ENCODE peak calls at places on chromosomes 16 and 17, in six cellular contexts. H is A549; Q is aorta; Z is naive thymus-derived CD4-positive, alpha-beta T cell; C is CD8-positive, alpha-beta T cell; J is HCT116. O is an unnamed sample. For H3K4me1, the result is how much of the 10 kb centered on the place peaks cover.

GRCh38 chr17:10062757-10063385 is 135.5 kb downstream of the GAS7 start:
- ATAC-seq in Z (peak), J (no peak), H (no peak), C (no peak), Q (no peak), O (no peak)

GRCh38 chr16:87501117-87501516 is 8.3 kb upstream of the ZCCHC14 start:
- ATAC-seq in Z (no peak), C (no peak), H (no peak), J (no peak), Q (no peak), O (no peak)

GRCh38 chr17:32479074-32479617 is 7.6 kb upstream of the CDK5R1 start:
- ATAC-seq in Z (no peak), C (no peak), H (no peak), J (no peak), Q (no peak), O (no peak)

GRCh38 chr16:15770512-15770911 is 86.3 kb downstream of the MYH11 start:
- ATAC-seq in Q (no peak), J (no peak), Z (no peak), H (peak), C (no peak), O (no peak)

GRCh38 chr17:74356640-74357465 is 4.8 kb downstream of the BTBD17 start:
- ATAC-seq in Z (peak), C (peak), Q (no peak), J (no peak), H (no peak), O (no peak)

GRCh38 chr16:84643180-84643583 is 5.1 kb upstream of the KLHL36 start:
- ATAC-seq in J (no peak), H (no peak), Q (peak), Z (no peak), C (no peak), O (peak)

GRCh38 chr17:72434991-72435618 is 314.3 kb downstream of the SOX9 start:
- ATAC-seq in Q (no peak), J (no peak), H (peak), C (no peak), Z (no peak), O (no peak)

GRCh38 chr16:76190480-76190879 is 86.7 kb upstream of the CNTNAP4 start:
- ATAC-seq in Z (no peak), J (no peak), Q (no peak), C (no peak), H (no peak), O (no peak)

GRCh38 chr17:61383689-61384201 is 15.9 kb upstream of the TBX2 start:
- ATAC-seq in C (no peak), Z (no peak), Q (no peak), J (no peak), H (no peak), O (no peak)

GRCh38 chr17:48219605-48220004 is 112.0 kb downstream of the SNX11 start:
- ATAC-seq in Z (no peak), C (no peak), H (no peak), Q (no peak), J (no peak), O (no peak)

GRCh38 chr16:57071840-57072541 is 20.4 kb upstream of the CPNE2 start:
- ATAC-seq in C (peak), Q (no peak), Z (no peak), J (peak), H (peak), O (peak)

GRCh38 chr16:62066747-62067146 is 30.5 kb upstream of the CDH8 start:
- ATAC-seq in Z (no peak), Q (no peak), H (no peak), C (no peak), J (no peak), O (no peak)

GRCh38 chr17:16438557-16439302 is 23.4 kb downstream of the TRPV2 start:
- ATAC-seq in Q (peak), J (peak), Z (peak), H (peak), C (peak), O (peak)

GRCh38 chr17:29344201-29344856 is 45.8 kb upstream of the TAOK1 start:
- ATAC-seq in J (no peak), Q (no peak), H (no peak), Z (no peak), C (no peak), O (no peak)

GRCh38 chr17:9239260-9239820 is 218.0 kb downstream of the NTN1 start:
- ATAC-seq in J (peak), Z (no peak), H (no peak), C (no peak), Q (no peak), O (peak)

GRCh38 chr17:73541561-73541981 is 102.7 kb downstream of the SDK2 start:
- ATAC-seq in Q (no peak), H (no peak), C (no peak), Z (no peak), J (no peak), O (no peak)

GRCh38 chr17:81178136-81179091 is 12.4 kb upstream of the AATK start:
- ATAC-seq in Q (no peak), H (peak), Z (no peak), J (peak), C (no peak), O (no peak)

GRCh38 chr16:60914334-60914733 is 1121.9 kb downstream of the CDH8 start:
- ATAC-seq in H (no peak), C (no peak), Z (no peak), Q (no peak), J (no peak), O (no peak)

GRCh38 chr16:56515665-56516064 is 4.2 kb downstream of the BBS2 start:
- ATAC-seq in H (no peak), J (no peak), Z (no peak), C (no peak), Q (no peak), O (no peak)

GRCh38 chr17:16814439-16814838 is 124.4 kb downstream of the CCDC144A start:
- ATAC-seq in C (no peak), H (no peak), Q (no peak), J (no peak), Z (no peak), O (no peak)

GRCh38 chr16:80924372-80924978 is 82.2 kb downstream of the CMC2 start:
- ATAC-seq in Z (no peak), C (no peak), Q (no peak), H (peak), J (peak), O (no peak)
- H3K4me1 ChIP-seq in Z (under half), C (under half), Q (under half), H (under half), J (under half), O (under half)

DNA sequence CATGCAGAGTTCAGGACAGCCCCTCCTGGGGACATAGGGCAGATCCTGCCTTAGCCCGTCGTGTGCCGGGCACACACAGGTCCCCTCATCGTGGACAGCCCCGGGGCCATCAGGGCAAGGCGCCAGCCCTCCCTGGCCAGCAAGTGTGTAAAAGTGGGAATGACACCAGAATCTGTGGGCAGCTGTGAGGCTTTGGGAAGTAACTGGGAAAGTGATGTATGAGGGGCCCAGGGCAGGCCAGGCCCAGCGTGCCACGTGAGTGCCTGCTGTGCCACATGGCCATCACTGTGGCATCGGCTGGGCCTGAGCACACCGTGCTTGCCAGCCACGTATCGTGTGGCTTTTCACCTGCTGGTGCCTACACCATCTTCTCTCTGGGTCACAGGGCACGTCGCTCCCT is 26.6 kb downstream of the ACSF3 start:
- ATAC-seq in J (no peak), Q (no peak), H (no peak), Z (no peak), C (no peak), O (no peak)
- H3K4me1 ChIP-seq in J (under half), Q (under half), H (under half), Z (under half), C (under half), O (under half)

GRCh38 chr17:57545836-57546305 is 199.2 kb downstream of the CCDC182 start:
- ATAC-seq in C (no peak), J (no peak), Q (no peak), H (no peak), Z (no peak), O (no peak)
- H3K4me1 ChIP-seq in C (under half), J (under half), Q (under half), H (half or more), Z (under half), O (under half)

DNA sequence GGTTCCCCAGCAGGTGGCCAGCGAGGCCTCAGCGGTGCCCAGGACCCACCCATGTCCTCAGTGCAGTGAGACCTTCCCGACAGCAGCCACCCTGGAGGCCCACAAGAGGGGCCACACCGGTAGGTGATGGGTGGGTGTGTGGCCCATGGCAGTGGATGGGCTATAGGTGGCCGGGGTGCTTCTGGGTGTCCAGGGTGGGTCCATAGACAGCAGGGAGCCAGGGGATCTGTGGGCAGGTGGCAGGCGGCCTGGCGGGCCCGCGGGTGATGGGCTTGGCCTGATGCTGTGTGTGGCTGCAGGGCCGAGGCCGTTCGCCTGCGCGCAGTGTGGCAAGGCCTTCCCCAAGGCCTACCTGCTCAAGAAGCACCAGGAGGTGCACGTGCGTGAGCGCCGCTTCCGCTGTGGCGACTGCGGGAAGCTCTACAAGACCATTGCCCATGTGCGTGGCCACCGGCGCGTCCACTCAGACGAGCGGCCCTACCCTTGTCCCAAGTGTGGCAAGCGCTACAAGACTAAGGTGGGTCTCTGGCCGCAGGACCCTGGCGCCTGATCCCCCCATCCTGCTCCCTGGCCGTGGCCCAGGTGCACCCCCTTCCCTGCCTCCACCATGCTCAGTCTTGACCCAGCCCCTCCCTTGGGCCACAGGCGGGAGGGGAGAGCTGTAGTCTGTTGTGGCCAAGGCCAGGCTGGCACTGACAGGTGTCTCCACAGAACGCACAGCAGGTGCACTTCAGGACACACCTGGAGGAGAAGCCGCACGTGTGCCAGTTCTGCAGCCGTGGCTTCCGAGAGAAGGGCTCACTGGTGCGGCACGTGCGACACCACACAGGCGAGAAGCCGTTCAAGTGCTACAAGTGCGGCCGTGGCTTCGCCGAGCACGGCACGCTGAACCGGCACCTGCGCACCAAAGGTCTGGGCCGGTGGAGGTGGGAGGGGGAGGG is 2.1 kb upstream of the DNASE1L2 start:
- ATAC-seq in C (no peak), Z (no peak), H (peak), J (peak), Q (no peak), O (no peak)
- H3K4me1 ChIP-seq in C (under half), Z (under half), H (under half), J (under half), Q (under half), O (under half)

GRCh38 chr17:57593739-57594462 is 151.2 kb downstream of the CCDC182 start:
- ATAC-seq in H (no peak), Q (no peak), Z (no peak), C (no peak), J (no peak), O (no peak)
- H3K4me1 ChIP-seq in H (under half), Q (under half), Z (under half), C (under half), J (under half), O (under half)

DNA sequence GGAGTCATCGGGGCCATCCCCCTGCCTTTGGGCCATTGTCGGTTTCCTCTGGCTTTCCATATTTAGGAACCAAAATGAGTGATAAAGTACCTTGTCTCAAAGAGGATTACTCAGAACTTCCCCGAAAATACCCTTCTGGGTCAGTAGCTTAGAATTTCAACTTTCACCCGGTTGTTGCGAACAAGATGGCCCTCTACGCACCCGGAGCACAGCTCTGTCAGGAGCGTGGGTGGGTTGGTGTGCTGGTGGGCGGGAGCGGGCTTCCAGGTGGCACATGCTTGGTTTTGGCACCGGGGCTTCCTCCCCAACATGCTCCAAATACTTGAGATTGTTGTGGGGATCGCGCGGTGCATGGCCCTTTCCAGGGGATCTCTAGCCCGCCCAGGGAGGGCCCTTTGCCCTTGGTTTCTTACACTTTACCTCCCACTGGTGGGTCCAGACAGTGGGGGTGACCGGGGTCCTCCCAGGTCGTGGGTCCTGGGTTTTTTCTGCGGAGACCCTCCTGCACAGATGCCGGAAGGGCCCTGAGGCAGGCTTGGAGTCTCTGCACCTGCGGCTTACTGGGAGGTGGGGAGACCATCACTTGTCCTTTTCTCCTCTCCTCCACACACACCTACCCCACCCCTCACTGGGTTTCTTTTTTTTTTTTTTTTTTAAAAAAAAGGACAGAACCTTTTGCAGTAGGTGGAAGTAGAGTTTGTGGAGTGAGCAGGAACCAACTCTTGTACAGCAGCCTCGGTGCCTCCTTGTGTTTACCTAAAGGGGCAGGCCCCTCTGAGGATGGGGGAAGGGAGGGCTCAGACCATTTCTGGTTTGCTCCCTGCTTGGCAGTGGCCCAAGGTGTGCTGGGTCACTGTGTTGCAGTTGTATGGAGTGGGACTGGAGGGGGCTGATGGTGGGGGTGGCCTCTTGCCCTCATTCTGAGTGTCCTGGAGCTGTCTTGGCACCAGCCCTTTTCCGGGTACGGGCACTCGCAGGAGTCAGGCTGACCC is 142.1 kb downstream of the SEC14L1 start:
- ATAC-seq in J (no peak), H (no peak), Z (no peak), Q (no peak), C (no peak), O (no peak)
- H3K4me1 ChIP-seq in J (half or more), H (half or more), Z (under half), Q (under half), C (under half), O (under half)

GRCh38 chr16:4509420-4509819 is 29.2 kb downstream of the CDIP1 start:
- ATAC-seq in H (no peak), Z (no peak), Q (no peak), C (no peak), J (no peak), O (no peak)
- H3K4me1 ChIP-seq in H (under half), Z (under half), Q (under half), C (under half), J (under half), O (under half)

GRCh38 chr16:67468731-67469130 is 12.2 kb downstream of the ATP6V0D1 start:
- ATAC-seq in H (no peak), Z (no peak), C (no peak), Q (no peak), J (no peak), O (no peak)
- H3K4me1 ChIP-seq in H (under half), Z (under half), C (under half), Q (under half), J (under half), O (under half)